ENCODE peak calls at places on chromosome X, in ten cellular contexts. G is CD4-positive, alpha-beta T cell; P is heart left ventricle; X is CD8-positive, alpha-beta memory T cell; Y is GM23248; I is tibial nerve; J is breast epithelium; K is CD4-positive, CD25-positive, alpha-beta regulatory T cell; D is mammary epithelial cell; R is lung. S is an unnamed sample. For H3K9me3, the result is how much of the 10 kb centered on the place peaks cover.

GRCh38 chrX:73068467-73069364 is 10.6 kb downstream of the PABPC1L2A start:
- DNase-seq in X (no peak), G (no peak), D (no peak), J (no peak), K (no peak), I (no peak), Y (no peak), P (no peak), R (no peak), S (no peak)

GRCh38 chrX:124217289-124218251 is 114.9 kb upstream of the TEX13D start:
- DNase-seq in J (no peak), D (peak), P (no peak), I (no peak), K (peak), Y (peak), G (peak), X (peak), R (no peak), S (peak)

GRCh38 chrX:100316987-100317386 is 93.1 kb downstream of the PCDH19 start:
- DNase-seq in D (peak), K (no peak), X (no peak), J (no peak), I (no peak), P (no peak), G (no peak), R (peak), Y (peak), S (no peak)

GRCh38 chrX:43880439-43880838 is 1.8 kb downstream of the MAOB start:
- DNase-seq in K (no peak), D (peak), J (no peak), Y (peak), X (no peak), G (no peak), P (no peak), R (no peak), I (no peak), S (no peak)

GRCh38 chrX:96389314-96390048 is 295.2 kb upstream of the DIAPH2 start:
- DNase-seq in Y (no peak), G (no peak), I (no peak), X (no peak), J (no peak), D (no peak), P (no peak), K (no peak), R (no peak), S (no peak)

GRCh38 chrX:70494441-70494840 is 49.8 kb downstream of the DLG3 start:
- DNase-seq in J (no peak), G (no peak), K (no peak), P (no peak), D (no peak), R (no peak), I (no peak), Y (peak), X (no peak), S (no peak)

GRCh38 chrX:43559643-43560042 is 96.5 kb upstream of the MAOA start:
- DNase-seq in D (peak), R (peak), G (peak), Y (peak), I (no peak), K (peak), X (peak), J (peak), P (no peak), S (no peak)

GRCh38 chrX:1126738-1127137 is 85.7 kb downstream of the CRLF2 start:
- DNase-seq in D (no peak), R (no peak), X (no peak), J (no peak), I (no peak), K (no peak), P (peak), G (no peak), Y (no peak), S (no peak)

GRCh38 chrX:56857042-56857441 is 128.0 kb downstream of the NBDY start:
- DNase-seq in X (no peak), G (no peak), J (no peak), P (no peak), D (no peak), Y (no peak), R (no peak), K (no peak), I (no peak), S (no peak)

GRCh38 chrX:68292471-68292870 is 140.8 kb downstream of the OPHN1 start:
- DNase-seq in P (no peak), K (no peak), D (peak), I (no peak), Y (peak), X (no peak), R (no peak), G (no peak), J (no peak), S (no peak)

GRCh38 chrX:53571494-53571893 is 115.0 kb downstream of the HUWE1 start:
- DNase-seq in P (no peak), X (no peak), G (no peak), R (no peak), K (no peak), D (no peak), J (no peak), I (no peak), Y (no peak), S (no peak)
- H3K9me3 ChIP-seq in P (under half), X (under half), G (under half), R (under half), K (under half), D (under half), J (under half), I (under half), Y (under half), S (under half)

DNA sequence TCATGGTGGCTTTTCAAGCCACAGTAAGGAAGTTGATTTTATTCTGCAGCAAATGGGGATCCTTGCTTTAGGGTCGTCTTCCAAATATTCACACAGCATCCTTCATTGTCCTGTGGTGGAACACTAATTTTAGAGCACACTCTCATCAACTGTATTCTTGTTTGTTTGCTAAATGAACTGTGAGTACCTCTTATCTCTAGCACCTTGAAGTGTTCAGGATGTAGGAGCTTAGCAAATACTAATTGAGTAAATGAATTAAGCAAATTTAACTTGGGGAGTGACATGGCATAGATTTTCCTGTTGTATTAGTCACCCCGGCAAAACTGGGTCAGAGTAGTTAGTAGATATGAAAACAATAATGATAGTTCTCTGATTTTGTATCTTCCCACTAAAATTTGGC is 156.9 kb downstream of the UBE2NL start:
- DNase-seq in Y (no peak), D (no peak), I (no peak), K (no peak), P (no peak), X (no peak), R (no peak), G (no peak), J (no peak), S (no peak)
- H3K9me3 ChIP-seq in Y (under half), D (under half), I (under half), K (under half), P (under half), X (under half), R (under half), G (under half), J (under half), S (under half)

DNA sequence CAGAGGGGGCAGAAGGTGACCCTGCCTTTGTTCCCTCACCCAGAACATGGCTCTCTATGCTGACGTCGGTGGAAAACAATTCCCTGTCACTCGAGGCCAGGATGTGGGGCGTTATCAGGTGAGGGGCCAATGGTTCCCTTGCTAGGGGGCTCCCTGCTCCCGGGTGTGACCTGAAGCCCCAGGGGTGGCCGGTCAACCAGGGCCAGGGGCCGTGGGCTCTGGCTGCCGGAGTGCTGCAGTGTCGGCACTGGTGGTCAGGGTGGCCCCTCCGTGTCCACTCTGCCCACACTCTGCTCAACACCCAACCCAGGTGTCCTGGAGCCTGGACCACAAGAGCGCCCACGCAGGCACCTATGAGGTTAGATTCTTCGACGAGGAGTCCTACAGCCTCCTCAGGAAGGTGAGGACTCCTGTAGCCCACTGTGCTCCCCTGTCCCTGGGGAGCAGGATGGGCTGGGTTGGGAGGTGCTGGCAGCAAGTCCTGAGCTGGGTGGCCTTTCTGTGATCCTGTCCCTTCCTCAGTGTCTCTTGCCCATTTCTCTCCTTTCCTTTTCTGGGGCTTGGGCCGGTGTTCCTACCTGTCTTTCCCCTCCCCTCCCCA is 3.0 kb downstream of the SSR4 start:
- DNase-seq in X (no peak), P (peak), R (no peak), J (no peak), Y (no peak), G (no peak), K (no peak), D (no peak), I (no peak), S (no peak)
- H3K9me3 ChIP-seq in X (under half), P (under half), R (under half), J (under half), Y (under half), G (under half), K (under half), D (under half), I (under half), S (under half)

DNA sequence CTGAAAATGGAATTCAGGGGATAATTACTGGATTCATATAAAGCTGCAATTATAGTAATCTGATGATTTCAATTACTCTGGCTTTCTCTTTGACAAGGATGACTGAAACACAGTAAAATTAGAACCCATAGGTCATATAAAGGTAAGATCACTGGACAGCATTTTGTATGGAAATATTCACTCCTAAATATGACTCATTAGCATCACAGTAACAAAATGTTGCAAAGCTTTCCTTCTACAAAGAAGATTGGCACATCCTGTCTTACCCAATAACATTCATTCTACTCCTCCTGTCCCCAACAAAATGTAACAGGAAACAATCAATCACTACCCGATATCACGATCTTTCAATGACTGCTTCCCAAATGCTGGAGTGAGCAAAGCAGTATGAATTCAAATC is 95.4 kb downstream of the FANCB start:
- DNase-seq in P (no peak), R (no peak), D (peak), I (no peak), Y (peak), X (no peak), K (no peak), J (no peak), G (no peak), S (no peak)
- H3K9me3 ChIP-seq in P (under half), R (under half), D (under half), I (under half), Y (under half), X (under half), K (under half), J (under half), G (under half), S (under half)

DNA sequence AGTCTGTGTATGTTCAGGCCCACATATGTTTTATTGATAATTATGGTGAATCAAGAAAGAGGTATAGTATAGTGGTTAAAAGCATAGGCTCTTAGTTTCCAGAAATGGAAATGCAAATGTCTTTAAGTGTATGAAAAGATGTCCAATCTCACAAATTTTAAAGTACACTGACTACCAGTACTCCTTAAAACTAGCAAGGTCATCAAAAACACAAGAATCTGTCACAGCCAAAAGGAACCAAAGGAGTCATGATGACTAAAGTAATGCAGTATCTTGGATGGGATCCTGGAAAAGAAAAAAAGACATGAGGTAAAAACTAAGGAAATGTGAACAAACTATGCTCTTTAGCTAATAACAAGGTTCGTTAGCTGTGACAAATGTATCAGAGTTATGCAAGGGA is 659 bp upstream of the RBM41 start:
- DNase-seq in R (no peak), P (no peak), X (no peak), I (no peak), K (no peak), J (no peak), Y (peak), D (no peak), G (no peak), S (no peak)
- H3K9me3 ChIP-seq in R (under half), P (under half), X (under half), I (under half), K (under half), J (under half), Y (under half), D (under half), G (under half), S (under half)

DNA sequence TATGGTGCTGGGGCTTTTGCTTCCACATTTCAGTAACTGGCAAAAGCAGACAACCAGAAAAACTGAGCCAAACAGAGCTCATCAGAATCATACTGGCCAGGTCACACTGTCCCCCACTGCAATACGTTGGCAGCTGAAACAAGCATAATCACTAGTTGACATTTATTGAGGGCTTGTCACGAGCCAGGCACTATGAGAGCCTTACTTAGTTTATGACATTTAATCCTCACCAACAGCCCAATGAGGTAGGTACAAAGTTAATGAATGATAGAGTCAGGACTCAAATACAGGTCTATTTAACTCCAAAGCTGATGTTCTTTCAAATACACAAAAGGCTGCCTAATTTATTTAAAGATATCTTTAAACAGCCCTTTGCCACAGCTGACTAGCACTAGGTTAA is 174.0 kb upstream of the MBNL3 start:
- DNase-seq in X (no peak), K (no peak), Y (no peak), G (no peak), P (no peak), I (no peak), D (no peak), J (no peak), R (no peak), S (no peak)
- H3K9me3 ChIP-seq in X (under half), K (under half), Y (under half), G (under half), P (under half), I (under half), D (under half), J (under half), R (under half), S (under half)

DNA sequence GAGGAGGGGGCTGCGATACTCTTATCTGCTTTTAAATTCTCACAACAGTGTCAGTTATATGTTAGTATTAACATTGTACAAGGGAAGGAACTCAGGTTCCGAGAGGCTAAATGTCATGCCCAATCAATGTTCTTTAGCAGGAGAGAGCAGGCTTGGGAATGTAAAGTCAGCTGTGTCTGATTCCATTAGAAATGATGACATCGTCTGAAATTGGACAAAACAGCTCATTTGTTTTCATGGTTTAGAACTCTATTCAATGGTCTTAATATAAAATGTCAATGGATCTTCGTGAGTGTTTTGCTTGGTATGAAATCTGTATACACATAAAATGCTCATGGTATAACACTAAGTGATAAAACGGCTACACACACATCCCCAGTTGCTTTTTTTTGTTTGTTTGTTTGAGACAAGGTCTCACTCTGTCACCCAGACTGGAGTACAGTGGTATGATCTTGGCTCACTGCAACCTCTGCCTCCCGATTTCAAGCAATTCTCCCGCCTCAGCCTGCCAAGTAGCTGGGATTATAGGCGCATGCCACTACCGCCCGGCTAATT is 11.9 kb upstream of the SH3KBP1 start:
- DNase-seq in Y (no peak), R (no peak), X (no peak), G (no peak), J (no peak), K (no peak), D (no peak), I (no peak), P (no peak), S (no peak)
- H3K9me3 ChIP-seq in Y (under half), R (under half), X (under half), G (under half), J (under half), K (under half), D (under half), I (under half), P (under half), S (under half)

S was measured in T-helper 17 cell.